ENCODE peak calls at places on chromosomes 4 and X, in four cellular contexts. One of them, this sample, is unnamed.

GRCh38 chr4:137510866-137511265 is 21.4 kb downstream of the PCDH18 start:
- DNase-seq in HepG2: no peak
- DNase-seq in A549: no peak
- DNase-seq in K562: no peak
- DNase-seq in this sample: peak

GRCh38 chr4:185819144-185819543 is 7.2 kb upstream of the SORBS2 start:
- DNase-seq in HepG2: no peak
- DNase-seq in A549: no peak
- DNase-seq in K562: no peak
- DNase-seq in this sample: no peak

GRCh38 chr4:137274404-137274803 is 257.9 kb downstream of the PCDH18 start:
- DNase-seq in HepG2: no peak
- DNase-seq in A549: no peak
- DNase-seq in K562: no peak
- DNase-seq in this sample: peak

GRCh38 chr4:110550260-110550659 is 72.6 kb downstream of the PITX2 start:
- DNase-seq in HepG2: no peak
- DNase-seq in A549: no peak
- DNase-seq in K562: no peak
- DNase-seq in this sample: peak

GRCh38 chr4:36278789-36279188 is 2.6 kb upstream of the DTHD1 start:
- DNase-seq in HepG2: no peak
- DNase-seq in A549: no peak
- DNase-seq in K562: no peak
- DNase-seq in this sample: no peak

GRCh38 chr4:52869196-52869595 is 7.1 kb downstream of the RASL11B start:
- DNase-seq in HepG2: no peak
- DNase-seq in A549: no peak
- DNase-seq in K562: no peak
- DNase-seq in this sample: peak

GRCh38 chr4:70591955-70592582 is at the start of gene AMBN:
- DNase-seq in HepG2: no peak
- DNase-seq in A549: no peak
- DNase-seq in K562: no peak
- DNase-seq in this sample: no peak

GRCh38 chr4:6005175-6005574 is 13.1 kb downstream of the C4orf50 start:
- DNase-seq in HepG2: no peak
- DNase-seq in A549: no peak
- DNase-seq in K562: no peak
- DNase-seq in this sample: no peak

GRCh38 chrX:8967471-8967870 is 66.5 kb downstream of the FAM9B start:
- DNase-seq in HepG2: no peak
- DNase-seq in A549: no peak
- DNase-seq in K562: no peak
- DNase-seq in this sample: no peak

GRCh38 chr4:152074573-152074972 is 313.8 kb upstream of the GATB start:
- DNase-seq in HepG2: no peak
- DNase-seq in A549: no peak
- DNase-seq in K562: no peak
- DNase-seq in this sample: no peak

GRCh38 chrX:134646671-134647070 is 11.6 kb downstream of the PLAC1 start:
- DNase-seq in HepG2: no peak
- DNase-seq in A549: no peak
- DNase-seq in K562: no peak
- DNase-seq in this sample: no peak

GRCh38 chr4:139368990-139369389 is 66.7 kb upstream of the NDUFC1 start:
- DNase-seq in HepG2: no peak
- DNase-seq in A549: no peak
- DNase-seq in K562: no peak
- DNase-seq in this sample: no peak

GRCh38 chrX:151081016-151081415 is 95.4 kb upstream of the GPR50 start:
- DNase-seq in HepG2: no peak
- DNase-seq in A549: no peak
- DNase-seq in K562: no peak
- DNase-seq in this sample: no peak

GRCh38 chr4:78512357-78512920 is 39.1 kb upstream of the ANXA3 start:
- DNase-seq in HepG2: peak
- DNase-seq in A549: no peak
- DNase-seq in K562: no peak
- DNase-seq in this sample: peak

GRCh38 chr4:103018391-103019318 is 850 bp downstream of the SLC9B1 start:
- DNase-seq in HepG2: peak
- DNase-seq in A549: peak
- DNase-seq in K562: peak
- DNase-seq in this sample: no peak

GRCh38 chr4:171847751-171848150 is 34.5 kb downstream of the GALNTL6 start:
- DNase-seq in HepG2: no peak
- DNase-seq in A549: no peak
- DNase-seq in K562: no peak
- DNase-seq in this sample: no peak

GRCh38 chr4:79682801-79683217 is 274.8 kb upstream of the GK2 start:
- DNase-seq in HepG2: no peak
- DNase-seq in A549: no peak
- DNase-seq in K562: no peak
- DNase-seq in this sample: peak

DNA sequence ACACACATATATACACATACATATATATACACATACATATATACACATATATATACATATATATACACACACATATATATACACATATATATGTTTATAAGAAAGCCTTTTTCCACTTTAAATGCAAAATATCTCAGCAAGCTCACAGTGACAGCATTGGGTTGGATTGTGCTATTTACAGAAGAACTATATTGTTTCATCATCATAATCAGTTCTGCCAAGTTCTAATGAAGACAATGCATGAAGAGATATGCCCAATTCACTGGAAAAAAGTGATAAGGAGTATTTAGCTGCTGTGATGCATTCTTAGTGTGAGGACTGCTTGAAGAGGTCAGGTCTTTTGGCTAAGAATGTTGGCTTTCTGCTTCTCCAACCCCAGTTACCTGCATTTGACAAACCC is 54.4 kb downstream of the RNF150 start:
- DNase-seq in HepG2: no peak
- DNase-seq in A549: no peak
- DNase-seq in K562: no peak
- DNase-seq in this sample: peak
- TF ChIP-seq MAZ in HepG2: no peak
- TF ChIP-seq MAZ in A549: no peak
- TF ChIP-seq MAZ in K562: no peak
- TF ChIP-seq MAZ in this sample: no peak

GRCh38 chr4:129738175-129738574 is 642.2 kb downstream of the C4orf33 start:
- DNase-seq in HepG2: no peak
- DNase-seq in A549: peak
- DNase-seq in K562: no peak
- DNase-seq in this sample: no peak
- TF ChIP-seq MAZ in HepG2: no peak
- TF ChIP-seq MAZ in A549: no peak
- TF ChIP-seq MAZ in K562: no peak
- TF ChIP-seq MAZ in this sample: no peak

DNA sequence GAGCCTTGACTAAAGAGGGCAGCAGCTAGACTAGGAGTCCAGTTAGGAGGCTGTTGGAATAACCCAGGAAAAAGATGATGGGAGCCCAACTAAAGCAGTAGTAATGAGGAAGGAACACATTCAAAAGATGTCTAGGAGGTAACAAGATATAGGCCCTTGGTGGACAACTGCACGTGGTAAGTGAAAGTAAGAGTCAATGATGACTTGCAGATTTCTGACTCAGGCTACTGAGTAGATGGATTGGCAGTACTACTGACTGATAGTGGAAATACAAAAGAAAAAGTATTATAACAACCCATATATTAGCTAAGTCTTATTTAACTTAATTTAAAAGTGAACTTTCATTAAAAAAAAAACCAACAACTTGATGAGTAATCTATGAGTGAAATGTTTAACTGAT is 74.0 kb downstream of the PAK3 start:
- DNase-seq in HepG2: no peak
- DNase-seq in A549: no peak
- DNase-seq in K562: no peak
- DNase-seq in this sample: peak
- TF ChIP-seq MAZ in HepG2: no peak
- TF ChIP-seq MAZ in A549: no peak
- TF ChIP-seq MAZ in K562: no peak
- TF ChIP-seq MAZ in this sample: no peak

DNA sequence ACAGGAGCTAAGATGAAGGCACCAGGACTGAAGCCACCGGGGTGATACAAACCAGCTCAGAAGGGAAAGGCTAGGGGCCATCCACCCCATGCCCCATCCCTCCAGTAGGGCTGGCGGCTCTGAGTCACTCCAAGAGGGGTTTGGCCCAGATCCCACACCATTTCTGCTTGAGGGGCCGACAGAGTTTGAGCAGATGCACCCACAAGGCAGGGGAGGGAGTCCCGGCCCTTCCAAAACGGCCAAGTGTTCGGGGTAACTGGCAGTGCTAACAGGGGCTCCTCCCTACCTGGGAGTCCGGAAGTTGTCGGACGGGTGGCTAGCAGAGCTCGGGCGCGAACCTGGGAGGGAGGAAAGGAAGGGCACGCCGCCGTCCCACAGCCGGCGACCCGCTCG is 412 bp downstream of the SLC10A3 start:
- DNase-seq in HepG2: no peak
- DNase-seq in A549: peak
- DNase-seq in K562: peak
- DNase-seq in this sample: peak
- TF ChIP-seq MAZ in HepG2: no peak
- TF ChIP-seq MAZ in A549: no peak
- TF ChIP-seq MAZ in K562: no peak
- TF ChIP-seq MAZ in this sample: no peak

DNA sequence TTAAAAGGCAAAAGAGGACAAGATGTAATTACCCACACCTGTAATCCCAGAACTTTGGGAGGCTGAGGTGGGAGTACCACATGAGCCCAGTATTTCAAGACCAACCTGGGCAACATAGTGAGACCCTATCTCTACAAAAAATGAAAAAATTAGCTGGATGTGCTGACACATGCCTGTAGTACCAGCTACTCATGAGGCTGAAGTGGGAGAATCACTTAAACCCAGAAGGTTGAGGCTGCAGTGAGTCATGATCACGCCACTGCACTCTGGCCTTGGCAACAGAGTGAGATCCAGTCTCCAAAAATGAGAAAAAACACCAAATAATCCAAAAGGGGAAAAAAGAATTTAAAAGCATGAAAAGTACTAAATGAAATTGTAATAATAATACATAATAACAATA is 30.8 kb downstream of the NR0B1 start:
- DNase-seq in HepG2: no peak
- DNase-seq in A549: no peak
- DNase-seq in K562: no peak
- DNase-seq in this sample: peak
- TF ChIP-seq MAZ in HepG2: no peak
- TF ChIP-seq MAZ in A549: no peak
- TF ChIP-seq MAZ in K562: no peak
- TF ChIP-seq MAZ in this sample: no peak

DNA sequence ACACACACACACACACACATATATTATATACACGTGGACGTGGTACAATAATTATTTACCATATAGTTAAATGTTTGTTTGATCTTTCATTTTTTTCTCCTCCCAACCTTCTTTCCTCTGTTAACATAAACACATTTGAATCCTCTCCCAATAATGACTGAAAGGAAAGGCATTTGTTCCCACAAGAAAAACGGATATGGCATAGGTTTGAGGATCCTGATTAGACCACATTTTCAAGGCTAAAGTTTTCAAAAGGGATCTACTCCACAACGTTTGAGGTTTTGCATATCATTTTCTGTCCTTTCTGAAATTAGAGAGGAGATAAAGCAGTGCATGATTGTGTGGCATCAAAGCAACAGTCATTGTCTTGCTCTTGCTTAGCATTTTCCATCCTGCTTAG is 1883.4 kb downstream of the STIM2 start:
- DNase-seq in HepG2: no peak
- DNase-seq in A549: no peak
- DNase-seq in K562: no peak
- DNase-seq in this sample: peak
- TF ChIP-seq MAZ in HepG2: no peak
- TF ChIP-seq MAZ in A549: no peak
- TF ChIP-seq MAZ in K562: no peak
- TF ChIP-seq MAZ in this sample: no peak

DNA sequence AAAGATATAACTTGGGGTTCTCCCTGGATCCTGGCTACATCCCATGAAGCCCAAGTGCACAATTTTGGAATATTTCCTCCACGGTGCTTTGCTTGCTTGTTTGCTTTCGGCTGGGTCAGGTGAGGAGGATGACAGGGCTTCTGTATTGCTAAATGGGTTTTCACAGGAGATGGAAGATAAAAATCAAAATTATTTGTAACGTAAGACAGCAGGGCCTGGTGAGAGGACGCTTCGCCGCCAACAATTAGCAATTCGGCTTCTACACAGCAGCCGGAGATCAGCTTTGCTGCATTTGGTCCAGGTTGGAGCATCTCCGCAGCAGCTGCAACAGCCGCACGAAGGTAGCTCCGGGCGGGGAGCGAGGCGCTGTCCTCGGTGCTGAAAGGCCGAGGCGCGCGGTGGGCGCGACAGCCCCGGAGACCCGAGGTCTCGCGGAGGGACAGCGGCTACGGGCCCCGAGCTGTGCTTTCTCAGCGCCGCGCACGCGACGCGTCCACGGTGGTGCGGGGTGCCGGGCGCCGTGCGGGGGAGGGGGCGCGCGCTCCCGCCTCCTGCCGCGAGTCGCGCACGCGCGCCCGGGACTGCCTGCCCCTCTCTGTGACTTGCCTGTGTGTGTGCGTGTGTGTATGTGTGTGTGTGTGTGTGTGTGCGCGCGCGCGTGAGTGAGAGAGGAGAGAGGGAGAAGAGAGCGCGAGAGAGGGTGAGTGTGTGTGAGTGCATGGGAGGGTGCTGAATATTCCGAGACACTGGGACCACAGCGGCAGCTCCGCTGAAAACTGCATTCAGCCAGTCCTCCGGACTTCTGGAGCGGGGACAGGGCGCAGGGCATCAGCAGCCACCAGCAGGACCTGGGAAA is at the start of gene GRIA2:
- DNase-seq in HepG2: peak
- DNase-seq in A549: peak
- DNase-seq in K562: peak
- DNase-seq in this sample: peak
- TF ChIP-seq MAZ in HepG2: no peak
- TF ChIP-seq MAZ in A549: no peak
- TF ChIP-seq MAZ in K562: no peak
- TF ChIP-seq MAZ in this sample: peak

DNA sequence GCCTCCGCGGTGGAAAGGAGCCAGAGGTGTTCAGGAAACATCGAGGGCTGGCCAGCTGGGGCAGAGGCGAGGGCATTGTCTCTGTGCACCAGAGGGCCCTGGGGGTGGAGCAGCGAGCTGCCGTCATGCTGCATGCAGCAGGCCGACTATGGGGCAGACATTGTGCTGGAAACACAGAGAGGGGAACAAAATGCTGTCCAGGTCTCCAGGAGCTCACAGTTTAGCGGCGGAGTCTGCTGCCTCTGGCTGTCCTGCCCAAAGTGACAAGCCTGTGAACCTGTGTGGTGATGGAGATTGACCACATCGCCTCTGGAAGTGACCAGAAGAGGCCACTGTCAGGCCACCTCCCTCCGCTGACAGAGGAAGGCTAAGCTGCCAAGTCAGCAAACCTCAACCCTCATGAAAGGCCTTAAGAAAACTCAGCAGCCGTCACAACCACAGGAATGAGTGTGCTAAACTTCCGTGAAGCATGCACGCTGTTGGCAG is 20.1 kb upstream of the SASH3 start:
- DNase-seq in HepG2: no peak
- DNase-seq in A549: no peak
- DNase-seq in K562: peak
- DNase-seq in this sample: peak
- TF ChIP-seq MAZ in HepG2: no peak
- TF ChIP-seq MAZ in A549: no peak
- TF ChIP-seq MAZ in K562: no peak
- TF ChIP-seq MAZ in this sample: no peak